ENCODE peak calls at places on chromosomes 5 and 9, in six cellular contexts. G is HCT116, M is ovary, Z is fibroblast of lung, A is left ventricle myocardium inferior, E is right lobe of liver. W is an unnamed sample.

GRCh38 chr5:34597034-34597433 is 59.1 kb upstream of the RAI14 start:
- DNase-seq in G (no peak), M (no peak), Z (no peak), A (no peak), E (no peak), W (no peak)

GRCh38 chr9:26077860-26078259 is 399.6 kb upstream of the TUSC1 start:
- DNase-seq in G (no peak), M (no peak), Z (no peak), A (no peak), E (no peak), W (no peak)

GRCh38 chr9:105023788-105024187 is 95.8 kb upstream of the ABCA1 start:
- DNase-seq in G (no peak), M (no peak), Z (no peak), A (no peak), E (no peak), W (no peak)

GRCh38 chr9:110555971-110556370 is 23.6 kb downstream of the SVEP1 start:
- DNase-seq in G (no peak), M (peak; percentile 56), Z (peak; percentile 94), A (peak; percentile 49), E (no peak), W (no peak)

GRCh38 chr9:133591985-133592384 is 17.2 kb downstream of the FAM163B start:
- DNase-seq in G (no peak), M (no peak), Z (no peak), A (no peak), E (no peak), W (no peak)

GRCh38 chr5:9878196-9878595 is 248.0 kb upstream of the TAS2R1 start:
- DNase-seq in G (no peak), M (no peak), Z (no peak), A (no peak), E (no peak), W (no peak)

GRCh38 chr9:83327323-83327722 is 210.9 kb downstream of the FRMD3 start:
- DNase-seq in G (no peak), M (no peak), Z (no peak), A (no peak), E (no peak), W (no peak)

GRCh38 chr9:106761493-106761892 is 101.5 kb upstream of the ZNF462 start:
- DNase-seq in G (no peak), M (no peak), Z (no peak), A (no peak), E (no peak), W (no peak)

GRCh38 chr9:104808030-104808614 is 44.2 kb downstream of the NIPSNAP3B start:
- DNase-seq in G (no peak), M (peak; percentile 46), Z (peak; percentile 34), A (no peak), E (no peak), W (peak; percentile 4)

GRCh38 chr9:95014917-95015316 is 288.4 kb downstream of the AOPEP start:
- DNase-seq in G (no peak), M (no peak), Z (no peak), A (no peak), E (no peak), W (no peak)

GRCh38 chr9:95017661-95018060 is 291.2 kb downstream of the AOPEP start:
- DNase-seq in G (no peak), M (no peak), Z (peak; percentile 36), A (no peak), E (no peak), W (no peak)

GRCh38 chr9:95015569-95015968 is 289.1 kb downstream of the AOPEP start:
- DNase-seq in G (no peak), M (no peak), Z (no peak), A (no peak), E (no peak), W (no peak)

GRCh38 chr9:95018099-95018927 is 291.8 kb downstream of the AOPEP start:
- DNase-seq in G (peak; percentile 32), M (no peak), Z (peak; percentile 92), A (peak; percentile 34), E (no peak), W (no peak)

DNA sequence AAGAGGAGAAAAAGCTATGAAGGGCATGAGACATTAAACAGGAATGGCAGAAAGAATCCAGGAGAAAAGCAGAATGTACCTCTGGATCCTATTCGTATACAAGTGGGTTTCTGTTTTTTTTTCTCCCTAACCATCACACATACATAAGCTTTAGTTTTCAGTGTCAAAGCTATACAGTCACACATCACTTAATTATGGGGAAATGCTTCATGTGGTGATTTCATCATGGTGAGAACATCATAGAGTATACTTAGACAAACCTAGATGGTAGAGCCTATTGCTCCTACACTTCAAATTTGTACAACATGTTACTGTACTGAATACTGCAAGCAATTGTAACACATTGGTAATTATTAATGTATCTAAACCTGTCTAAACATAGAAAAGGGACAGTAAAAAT is 290.6 kb downstream of the AOPEP start:
- DNase-seq in G (no peak), M (no peak), Z (peak; percentile 57), A (no peak), E (no peak), W (no peak)
- H3K27ac ChIP-seq in G (no peak overlapping the region), M (no peak overlapping the region), Z (peak overlapping the region; percentile 81), A (peak overlapping the region; percentile 84), E (no peak overlapping the region), W (peak overlapping the region; percentile 53)

GRCh38 chr5:17014686-17015085 is 78.6 kb upstream of the MYO10 start:
- DNase-seq in G (no peak), M (no peak), Z (no peak), A (no peak), E (no peak), W (no peak)
- H3K27ac ChIP-seq in G (no peak overlapping the region), M (no peak overlapping the region), Z (no peak overlapping the region), A (no peak overlapping the region), E (no peak overlapping the region), W (no peak overlapping the region)

GRCh38 chr9:129609486-129610192 is 11.3 kb downstream of the C9orf50 start:
- DNase-seq in G (no peak), M (peak; percentile 81), Z (peak; percentile 34), A (peak; percentile 51), E (no peak), W (no peak)
- H3K27ac ChIP-seq in G (peak overlapping the region; percentile 96), M (peak overlapping the region; percentile 56), Z (peak overlapping the region; percentile 13), A (peak overlapping the region; percentile 95), E (peak overlapping the region; percentile 94), W (peak overlapping the region; percentile 80)

GRCh38 chr9:91907387-91908292 is 42.4 kb downstream of the ROR2 start:
- DNase-seq in G (no peak), M (no peak), Z (no peak), A (no peak), E (no peak), W (no peak)
- H3K27ac ChIP-seq in G (no peak overlapping the region), M (no peak overlapping the region), Z (no peak overlapping the region), A (no peak overlapping the region), E (no peak overlapping the region), W (no peak overlapping the region)

DNA sequence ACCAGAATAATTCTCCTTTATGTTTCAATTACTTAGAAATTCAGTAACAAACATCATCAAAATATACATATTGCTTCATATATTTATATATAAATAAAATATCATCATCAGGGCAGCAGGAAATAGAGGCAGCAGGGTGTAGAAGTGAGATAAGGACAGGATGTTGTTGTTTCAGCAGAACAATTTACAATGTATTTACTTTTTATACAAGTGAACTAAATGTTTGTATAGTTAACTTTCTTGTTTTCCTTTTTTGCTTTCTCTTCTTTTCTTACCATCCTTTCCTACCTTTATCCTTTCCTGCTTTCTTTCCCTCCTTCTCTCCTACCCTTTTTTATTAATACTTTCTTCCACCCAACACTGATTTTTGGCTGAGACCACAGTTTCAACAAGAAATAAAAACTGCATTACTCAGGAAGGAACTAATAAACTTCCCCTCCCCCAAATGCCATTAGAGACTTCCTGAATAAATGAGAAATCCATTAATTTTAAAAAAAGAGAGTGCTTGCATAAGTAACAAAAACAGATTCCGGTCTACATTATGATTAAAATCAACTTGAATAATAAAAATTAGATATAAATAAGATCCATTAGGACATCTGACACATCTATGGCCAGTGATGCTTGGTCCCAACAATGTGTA is 159.8 kb upstream of the ACOT12 start:
- DNase-seq in G (no peak), M (no peak), Z (no peak), A (no peak), E (no peak), W (no peak)
- H3K27ac ChIP-seq in G (no peak overlapping the region), M (no peak overlapping the region), Z (no peak overlapping the region), A (no peak overlapping the region), E (no peak overlapping the region), W (no peak overlapping the region)

W was measured in caudate nucleus.